ENCODE peak calls at places on chromosomes 1 and 21, in four cellular contexts. One of them, this sample, is unnamed.

GRCh38 chr1:179447489-179447888 is 81.7 kb downstream of the AXDND1 start:
- DNase-seq in WTC11: peak
- DNase-seq in HCT116: peak
- DNase-seq in HepG2: peak
- DNase-seq in this sample: no peak

GRCh38 chr1:219179293-219179692 is 5.6 kb downstream of the LYPLAL1 start:
- DNase-seq in WTC11: no peak
- DNase-seq in HCT116: no peak
- DNase-seq in HepG2: no peak
- DNase-seq in this sample: no peak

GRCh38 chr1:246008256-246008901 is 498.7 kb downstream of the SMYD3 start:
- DNase-seq in WTC11: no peak
- DNase-seq in HCT116: no peak
- DNase-seq in HepG2: no peak
- DNase-seq in this sample: no peak

GRCh38 chr1:97904528-97904927 is 16.3 kb downstream of the DPYD start:
- DNase-seq in WTC11: no peak
- DNase-seq in HCT116: no peak
- DNase-seq in HepG2: no peak
- DNase-seq in this sample: no peak

GRCh38 chr21:17688912-17689874 is 76.5 kb upstream of the BTG3 start:
- DNase-seq in WTC11: peak
- DNase-seq in HCT116: peak
- DNase-seq in HepG2: peak
- DNase-seq in this sample: no peak

GRCh38 chr1:177934927-177935326 is 34.9 kb downstream of the SEC16B start:
- DNase-seq in WTC11: no peak
- DNase-seq in HCT116: no peak
- DNase-seq in HepG2: no peak
- DNase-seq in this sample: no peak

GRCh38 chr1:21622466-21623315 is 46.5 kb downstream of the RAP1GAP start:
- DNase-seq in WTC11: peak
- DNase-seq in HCT116: no peak
- DNase-seq in HepG2: no peak
- DNase-seq in this sample: no peak

GRCh38 chr1:53593758-53594380 is 134.7 kb downstream of the DMRTB1 start:
- DNase-seq in WTC11: peak
- DNase-seq in HCT116: no peak
- DNase-seq in HepG2: peak
- DNase-seq in this sample: no peak

GRCh38 chr21:27681841-27682240 is 715.0 kb upstream of the ADAMTS5 start:
- DNase-seq in WTC11: no peak
- DNase-seq in HCT116: no peak
- DNase-seq in HepG2: no peak
- DNase-seq in this sample: no peak

GRCh38 chr21:28439246-28439645 is 553.4 kb downstream of the LTN1 start:
- DNase-seq in WTC11: no peak
- DNase-seq in HCT116: no peak
- DNase-seq in HepG2: no peak
- DNase-seq in this sample: no peak

GRCh38 chr21:34668803-34669148 is at the start of gene CLIC6:
- DNase-seq in WTC11: peak
- DNase-seq in HCT116: no peak
- DNase-seq in HepG2: no peak
- DNase-seq in this sample: no peak

GRCh38 chr1:178238722-178239510 is 145.0 kb downstream of the RASAL2 start:
- DNase-seq in WTC11: no peak
- DNase-seq in HCT116: peak
- DNase-seq in HepG2: peak
- DNase-seq in this sample: no peak

GRCh38 chr1:224933584-224933983 is 4.1 kb downstream of the DNAH14 start:
- DNase-seq in WTC11: no peak
- DNase-seq in HCT116: no peak
- DNase-seq in HepG2: no peak
- DNase-seq in this sample: no peak

GRCh38 chr1:226474041-226474440 is 66.1 kb upstream of the PARP1 start:
- DNase-seq in WTC11: no peak
- DNase-seq in HCT116: no peak
- DNase-seq in HepG2: no peak
- DNase-seq in this sample: no peak

DNA sequence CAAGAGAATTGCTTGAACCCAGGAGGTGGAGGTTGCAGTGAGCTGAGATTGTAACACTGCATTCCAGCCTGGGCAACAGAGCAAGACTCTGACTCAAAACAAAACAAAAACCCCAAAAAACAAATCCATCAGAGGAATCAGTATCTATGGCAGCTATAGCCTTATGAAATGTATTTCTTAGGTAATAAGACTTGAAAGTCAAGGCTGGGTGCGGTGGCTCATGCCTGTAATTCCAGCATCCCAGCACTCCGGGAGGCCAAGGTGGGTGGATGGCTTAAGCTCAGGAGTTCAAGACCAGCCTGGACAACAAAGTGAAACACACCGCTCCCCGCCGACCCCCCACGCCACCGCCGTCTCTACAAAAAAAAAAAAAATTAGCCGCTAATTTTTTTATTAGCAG is 31.2 kb upstream of the EYA3 start:
- DNase-seq in WTC11: no peak
- DNase-seq in HCT116: no peak
- DNase-seq in HepG2: no peak
- DNase-seq in this sample: no peak
- TF ChIP-seq ATF3 in WTC11: no peak
- TF ChIP-seq ATF3 in HCT116: no peak
- TF ChIP-seq ATF3 in HepG2: no peak
- TF ChIP-seq ATF3 in this sample: no peak

GRCh38 chr1:65817891-65818290 is 25.2 kb downstream of the PDE4B start:
- DNase-seq in WTC11: no peak
- DNase-seq in HCT116: no peak
- DNase-seq in HepG2: no peak
- DNase-seq in this sample: no peak

GRCh38 chr1:65812065-65812464 is 19.4 kb downstream of the PDE4B start:
- DNase-seq in WTC11: no peak
- DNase-seq in HCT116: peak
- DNase-seq in HepG2: no peak
- DNase-seq in this sample: peak

GRCh38 chr1:65814752-65815151 is 22.1 kb downstream of the PDE4B start:
- DNase-seq in WTC11: no peak
- DNase-seq in HCT116: no peak
- DNase-seq in HepG2: no peak
- DNase-seq in this sample: no peak

GRCh38 chr1:65818966-65819365 is 26.3 kb downstream of the PDE4B start:
- DNase-seq in WTC11: no peak
- DNase-seq in HCT116: no peak
- DNase-seq in HepG2: no peak
- DNase-seq in this sample: no peak

GRCh38 chr1:65813956-65814355 is 21.3 kb downstream of the PDE4B start:
- DNase-seq in WTC11: no peak
- DNase-seq in HCT116: no peak
- DNase-seq in HepG2: no peak
- DNase-seq in this sample: no peak
- TF ChIP-seq ATF3 in WTC11: no peak
- TF ChIP-seq ATF3 in HCT116: no peak
- TF ChIP-seq ATF3 in HepG2: no peak
- TF ChIP-seq ATF3 in this sample: no peak

DNA sequence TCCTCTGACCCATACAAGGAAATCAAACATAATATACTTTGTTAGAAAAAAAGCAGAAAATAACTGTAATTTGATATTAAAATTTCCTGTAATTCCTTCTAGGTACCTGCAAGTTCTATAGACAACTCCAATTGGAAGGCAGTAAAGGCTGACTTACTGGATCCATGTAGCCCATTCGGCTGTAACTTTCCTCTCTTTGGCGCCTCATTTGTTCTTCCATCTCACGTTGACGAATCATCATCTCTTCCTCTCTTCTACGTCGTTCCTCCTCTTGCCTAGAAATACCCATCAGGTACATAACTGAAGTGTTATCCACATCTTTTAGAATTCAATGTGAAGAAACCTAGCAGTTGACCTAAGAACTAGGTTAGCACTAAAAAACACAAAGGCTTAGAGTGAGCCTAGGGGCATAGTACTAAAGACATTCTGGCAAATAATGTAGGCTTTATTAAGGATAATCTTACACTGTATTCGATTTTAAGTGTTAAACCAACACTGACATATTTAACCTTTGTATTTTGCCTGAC is 5.1 kb downstream of the SFPQ start:
- DNase-seq in WTC11: no peak
- DNase-seq in HCT116: no peak
- DNase-seq in HepG2: no peak
- DNase-seq in this sample: no peak
- TF ChIP-seq ATF3 in WTC11: no peak
- TF ChIP-seq ATF3 in HCT116: no peak
- TF ChIP-seq ATF3 in HepG2: no peak
- TF ChIP-seq ATF3 in this sample: no peak

DNA sequence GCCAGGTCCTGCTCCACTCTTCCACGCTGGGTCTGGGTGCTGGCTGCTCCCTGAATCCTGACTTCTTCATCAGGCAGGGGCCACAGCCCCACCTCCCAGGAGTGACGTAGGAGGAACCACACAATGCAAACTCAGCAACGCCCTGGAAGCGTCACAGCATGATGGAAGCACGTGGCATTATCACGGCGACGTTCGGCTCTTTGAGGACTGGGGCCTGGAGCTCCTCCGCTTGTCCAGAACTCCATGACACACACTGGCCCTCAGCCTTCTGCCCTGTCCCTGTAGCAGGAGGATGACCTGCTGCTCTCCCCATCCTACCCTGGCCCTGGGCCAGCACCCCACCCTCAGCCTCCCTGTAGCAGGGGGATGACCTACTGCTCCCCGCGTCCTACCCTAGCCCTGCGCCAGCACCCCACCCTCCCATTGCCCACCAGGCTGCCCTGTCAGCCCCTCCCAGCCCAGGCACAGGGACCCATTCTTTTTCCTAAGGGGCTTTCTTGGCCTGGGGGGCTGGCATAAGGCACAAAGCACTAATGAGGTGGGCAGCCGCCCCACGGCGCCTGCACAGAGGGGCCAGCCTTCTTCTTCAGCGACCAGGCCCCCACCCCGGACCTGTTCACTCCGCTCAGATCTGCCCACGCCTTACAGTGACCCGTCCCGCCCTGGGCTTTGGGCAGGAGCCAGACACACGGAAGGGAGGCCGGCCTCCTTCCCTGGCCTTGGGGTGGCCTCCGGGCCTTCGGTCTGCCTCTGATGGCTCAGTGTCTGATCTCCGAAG is 65.7 kb downstream of the DHRS3 start:
- DNase-seq in WTC11: no peak
- DNase-seq in HCT116: no peak
- DNase-seq in HepG2: no peak
- DNase-seq in this sample: no peak
- TF ChIP-seq ATF3 in WTC11: no peak
- TF ChIP-seq ATF3 in HCT116: no peak
- TF ChIP-seq ATF3 in HepG2: no peak
- TF ChIP-seq ATF3 in this sample: no peak

GRCh38 chr1:214566158-214567104 is 15.0 kb upstream of the PTPN14 start:
- DNase-seq in WTC11: no peak
- DNase-seq in HCT116: no peak
- DNase-seq in HepG2: no peak
- DNase-seq in this sample: no peak
- TF ChIP-seq ATF3 in WTC11: no peak
- TF ChIP-seq ATF3 in HCT116: no peak
- TF ChIP-seq ATF3 in HepG2: no peak
- TF ChIP-seq ATF3 in this sample: no peak

GRCh38 chr1:47809301-47810084 is 187.7 kb downstream of the TRABD2B start:
- DNase-seq in WTC11: no peak
- DNase-seq in HCT116: no peak
- DNase-seq in HepG2: peak
- DNase-seq in this sample: no peak
- TF ChIP-seq ATF3 in WTC11: no peak
- TF ChIP-seq ATF3 in HCT116: no peak
- TF ChIP-seq ATF3 in HepG2: no peak
- TF ChIP-seq ATF3 in this sample: no peak

GRCh38 chr1:201223852-201224670 is 33.4 kb downstream of the IGFN1 start:
- DNase-seq in WTC11: no peak
- DNase-seq in HCT116: no peak
- DNase-seq in HepG2: no peak
- DNase-seq in this sample: no peak
- TF ChIP-seq ATF3 in WTC11: no peak
- TF ChIP-seq ATF3 in HCT116: no peak
- TF ChIP-seq ATF3 in HepG2: no peak
- TF ChIP-seq ATF3 in this sample: no peak

DNA sequence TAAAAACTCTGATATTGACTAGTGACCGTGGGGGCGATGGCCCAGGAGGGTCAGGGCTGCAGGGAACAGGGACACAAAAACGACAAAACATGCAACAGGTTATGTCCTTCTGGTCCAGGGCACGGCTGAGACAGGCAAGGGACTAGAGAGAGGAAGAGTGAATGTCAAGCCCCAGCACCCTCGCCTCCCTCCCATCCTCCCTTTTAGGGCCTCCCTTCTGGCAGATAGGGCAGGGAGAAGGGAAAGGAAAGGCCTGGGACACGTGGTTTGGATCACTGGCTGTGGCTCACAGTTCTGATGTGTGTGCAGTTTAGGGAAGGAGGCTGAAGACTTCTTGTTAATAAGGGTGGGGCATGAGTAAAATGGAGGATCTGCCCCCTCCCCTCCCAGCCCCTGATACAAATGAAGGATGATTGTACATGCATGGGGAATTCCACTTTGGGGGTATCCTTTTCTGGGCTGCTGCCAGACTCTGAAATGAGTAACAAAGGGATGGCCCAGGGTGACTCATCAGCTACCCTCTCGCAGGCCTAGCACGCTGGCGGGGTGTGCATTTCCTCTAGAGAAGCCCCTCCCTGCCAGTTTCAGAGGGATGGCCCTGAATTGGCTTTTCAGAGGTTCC is 14.2 kb downstream of the CAPN2 start:
- DNase-seq in WTC11: peak
- DNase-seq in HCT116: peak
- DNase-seq in HepG2: no peak
- DNase-seq in this sample: peak
- TF ChIP-seq ATF3 in WTC11: no peak
- TF ChIP-seq ATF3 in HCT116: no peak
- TF ChIP-seq ATF3 in HepG2: no peak
- TF ChIP-seq ATF3 in this sample: no peak

DNA sequence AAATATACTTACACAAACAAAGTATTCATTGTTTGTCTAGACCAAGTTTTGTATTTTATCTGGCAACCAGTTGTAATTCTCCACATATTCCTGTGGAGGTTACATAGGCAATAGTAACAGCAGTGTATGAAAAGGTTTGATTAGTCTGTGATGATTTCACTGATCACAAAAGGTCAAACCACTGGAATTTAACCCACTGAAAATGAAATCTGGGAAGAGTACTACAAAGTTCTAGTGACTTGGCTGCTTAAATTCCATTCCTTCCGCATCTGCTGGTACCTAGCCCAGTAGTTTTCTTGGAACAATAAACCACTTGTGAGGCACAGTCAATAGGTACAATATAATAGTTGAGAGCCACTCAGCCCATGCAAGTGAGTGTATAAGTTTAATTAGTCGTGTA is 205.4 kb downstream of the NFIA start:
- DNase-seq in WTC11: no peak
- DNase-seq in HCT116: peak
- DNase-seq in HepG2: peak
- DNase-seq in this sample: no peak
- TF ChIP-seq ATF3 in WTC11: no peak
- TF ChIP-seq ATF3 in HCT116: no peak
- TF ChIP-seq ATF3 in HepG2: no peak
- TF ChIP-seq ATF3 in this sample: no peak

GRCh38 chr1:110475358-110476027 is 24.5 kb downstream of the PROK1 start:
- DNase-seq in WTC11: no peak
- DNase-seq in HCT116: peak
- DNase-seq in HepG2: no peak
- DNase-seq in this sample: no peak
- TF ChIP-seq ATF3 in WTC11: no peak
- TF ChIP-seq ATF3 in HCT116: no peak
- TF ChIP-seq ATF3 in HepG2: no peak
- TF ChIP-seq ATF3 in this sample: no peak